ENCODE peak calls at places on chromosomes 2 and 18, in seven cellular contexts. M, T, R, B, U, Z and O are unnamed samples.

GRCh38 chr2:144944506-144945230 is 424.7 kb upstream of the ZEB2 start:
- DNase-seq in M (no peak), U (no peak), T (no peak), Z (no peak), R (no peak), B (no peak), O (no peak)

GRCh38 chr2:143001521-143001920 is 124.1 kb downstream of the KYNU start:
- DNase-seq in Z (no peak), B (no peak), T (no peak), M (no peak), R (no peak), U (no peak), O (no peak)

GRCh38 chr2:70494283-70494886 is 59.2 kb downstream of the TGFA start:
- DNase-seq in B (no peak), T (no peak), M (no peak), Z (no peak), U (no peak), R (no peak), O (no peak)

GRCh38 chr18:56952026-56952425 is 194.9 kb upstream of the BOD1L2 start:
- DNase-seq in U (no peak), Z (no peak), T (no peak), R (no peak), M (no peak), B (no peak), O (no peak)

GRCh38 chr2:50049237-50049636 is 894.9 kb upstream of the FSHR start:
- DNase-seq in B (no peak), M (no peak), R (no peak), Z (no peak), U (no peak), T (no peak), O (no peak)

GRCh38 chr2:68715353-68716041 is 19.1 kb upstream of the ARHGAP25 start:
- DNase-seq in Z (peak), T (no peak), M (peak), U (no peak), R (peak), B (peak), O (peak)

GRCh38 chr2:214960677-214961076 is 151.2 kb upstream of the BARD1 start:
- DNase-seq in R (no peak), T (no peak), Z (peak), B (no peak), M (no peak), U (no peak), O (peak)

GRCh38 chr2:230434677-230435324 is 18.8 kb downstream of the SP100 start:
- DNase-seq in T (no peak), R (no peak), M (no peak), Z (no peak), B (no peak), U (no peak), O (no peak)

GRCh38 chr2:42248846-42249245 is 79.7 kb downstream of the EML4 start:
- DNase-seq in Z (no peak), U (no peak), R (no peak), M (no peak), T (no peak), B (no peak), O (no peak)

GRCh38 chr2:42250925-42251324 is 81.8 kb downstream of the EML4 start:
- DNase-seq in T (no peak), M (no peak), U (no peak), R (no peak), Z (no peak), B (no peak), O (no peak)

GRCh38 chr2:42249887-42250286 is 80.7 kb downstream of the EML4 start:
- DNase-seq in Z (no peak), R (no peak), T (no peak), M (no peak), U (no peak), B (peak), O (no peak)

GRCh38 chr2:42252464-42252863 is 83.3 kb downstream of the EML4 start:
- DNase-seq in M (no peak), T (no peak), B (no peak), Z (no peak), R (no peak), U (no peak), O (no peak)

DNA sequence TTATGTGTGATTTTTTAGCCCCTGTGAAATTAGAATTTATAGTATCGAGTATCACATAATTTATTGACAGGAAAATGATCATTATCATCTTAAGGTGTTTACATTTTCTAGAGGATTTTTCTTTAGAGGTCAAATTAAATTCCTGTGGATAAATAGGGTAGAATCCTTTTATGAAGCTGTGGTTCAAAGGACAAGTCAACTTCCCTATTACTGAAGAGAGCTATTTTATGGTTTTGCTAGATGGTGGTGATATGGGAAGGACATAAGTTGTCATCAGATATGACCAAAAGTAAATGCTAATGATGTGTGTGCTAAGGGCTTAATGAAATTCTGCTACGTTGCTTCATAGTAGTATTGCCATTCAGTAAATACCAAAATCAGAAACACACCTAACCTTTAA is 80.1 kb downstream of the EML4 start:
- DNase-seq in B (no peak), M (no peak), R (no peak), T (no peak), Z (no peak), U (no peak), O (no peak)
- H3K4me3 ChIP-seq in B (no peak), M (no peak), R (no peak), T (no peak), Z (no peak), U (no peak), O (no peak)

DNA sequence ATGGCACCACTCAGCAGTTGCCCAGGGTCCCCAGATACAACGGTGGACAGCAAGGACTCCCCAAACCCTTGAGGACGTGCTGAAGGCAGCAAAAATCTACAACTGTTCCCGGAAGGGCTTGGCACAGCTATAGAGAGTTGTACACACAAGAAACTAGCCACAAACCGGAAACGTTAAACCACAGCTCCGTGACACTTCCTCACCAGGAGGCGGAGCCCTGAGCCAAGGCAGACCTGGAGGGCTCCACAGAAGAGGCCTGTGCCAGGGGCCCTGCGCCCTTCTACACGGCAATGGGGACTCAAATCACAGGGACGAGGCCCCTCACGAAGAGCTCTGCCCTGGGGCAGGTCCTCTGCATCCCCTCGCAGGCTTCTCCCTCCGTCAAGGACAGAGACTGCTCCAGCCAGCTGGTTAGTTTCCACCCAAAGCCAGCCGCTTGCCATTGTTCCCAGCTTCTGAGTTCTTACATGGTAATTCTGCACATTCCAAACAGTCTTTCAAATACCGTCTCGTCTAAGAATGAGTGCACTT is 133.3 kb downstream of the HDAC4 start:
- DNase-seq in R (no peak), T (peak), B (peak), M (peak), U (peak), Z (peak), O (peak)
- H3K4me3 ChIP-seq in R (no peak), T (peak), B (no peak), M (peak), U (peak), Z (no peak), O (no peak)

GRCh38 chr2:240831594-240832204 is 11.7 kb upstream of the KIF1A start:
- DNase-seq in U (no peak), T (no peak), Z (no peak), M (no peak), R (no peak), B (no peak), O (no peak)
- H3K4me3 ChIP-seq in U (peak), T (peak), Z (peak), M (peak), R (peak), B (no peak), O (peak)

DNA sequence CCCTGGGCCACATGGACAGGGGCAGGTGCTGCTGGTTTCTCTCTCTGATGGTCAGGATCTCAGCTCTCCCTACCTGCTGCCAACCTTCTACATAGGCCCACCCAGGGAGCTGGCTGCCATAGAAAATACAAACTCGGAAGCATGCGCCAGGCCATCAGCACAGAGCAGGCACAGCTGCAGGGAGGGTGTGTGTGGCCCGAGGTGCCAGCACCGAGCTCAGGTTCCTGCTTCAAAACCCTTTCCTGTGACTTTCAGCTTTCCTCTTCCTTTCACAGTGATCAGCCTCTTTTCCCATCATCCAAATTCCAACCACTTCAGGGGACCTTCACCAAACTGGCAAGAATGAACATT is 133.0 kb upstream of the ID2 start:
- DNase-seq in T (no peak), U (no peak), M (no peak), Z (no peak), R (no peak), B (no peak), O (no peak)
- H3K4me3 ChIP-seq in T (no peak), U (no peak), M (no peak), Z (no peak), R (no peak), B (no peak), O (no peak)

GRCh38 chr2:55357164-55357563 is 62.5 kb downstream of the CCDC88A start:
- DNase-seq in B (no peak), Z (no peak), M (no peak), U (no peak), R (no peak), T (no peak), O (no peak)

DNA sequence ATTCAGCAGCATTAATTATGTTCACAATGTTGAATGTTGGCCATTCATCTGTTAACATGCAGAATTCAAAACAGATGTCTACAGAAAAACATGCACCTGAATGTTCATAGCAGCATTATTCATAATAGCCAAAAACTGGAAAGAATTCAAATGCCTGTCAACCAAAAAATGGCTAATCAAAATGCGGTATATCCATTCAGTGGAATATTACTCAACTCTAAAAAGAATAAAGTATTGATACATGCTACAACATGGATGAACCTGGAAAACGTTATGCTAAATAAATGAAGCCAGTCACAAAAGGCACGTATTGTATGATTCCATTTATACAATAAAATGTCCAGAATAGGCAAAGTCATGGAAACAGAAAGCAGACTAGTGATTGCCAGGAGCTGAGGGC is 68.0 kb downstream of the CCDC88A start:
- DNase-seq in B (no peak), R (no peak), Z (no peak), M (no peak), T (no peak), U (no peak), O (no peak)
- H3K4me3 ChIP-seq in B (no peak), R (no peak), Z (no peak), M (no peak), T (no peak), U (no peak), O (no peak)

DNA sequence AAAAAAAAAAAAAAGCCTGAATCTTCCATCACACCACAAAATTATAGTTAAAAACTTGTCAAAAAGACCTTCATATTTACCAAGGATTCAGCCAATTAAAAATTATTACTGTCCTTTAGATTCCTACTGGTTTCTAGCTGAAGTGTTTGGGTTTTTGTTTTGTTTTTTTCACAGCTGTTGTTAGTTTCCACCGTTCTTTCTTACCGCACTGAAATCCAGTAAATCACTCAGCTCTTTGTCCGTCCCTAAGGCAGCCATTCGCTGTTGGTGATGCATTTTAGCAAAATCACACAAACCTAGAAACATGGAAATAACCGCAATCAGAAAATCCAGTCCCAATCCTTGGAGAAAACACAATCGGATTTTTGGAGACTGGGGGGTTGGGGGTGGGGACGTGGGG is 1.2 kb downstream of the TCF4 start:
- DNase-seq in T (no peak), M (no peak), U (no peak), B (no peak), R (no peak), Z (peak), O (peak)
- H3K4me3 ChIP-seq in T (no peak), M (no peak), U (no peak), B (no peak), R (peak), Z (peak), O (peak)

DNA sequence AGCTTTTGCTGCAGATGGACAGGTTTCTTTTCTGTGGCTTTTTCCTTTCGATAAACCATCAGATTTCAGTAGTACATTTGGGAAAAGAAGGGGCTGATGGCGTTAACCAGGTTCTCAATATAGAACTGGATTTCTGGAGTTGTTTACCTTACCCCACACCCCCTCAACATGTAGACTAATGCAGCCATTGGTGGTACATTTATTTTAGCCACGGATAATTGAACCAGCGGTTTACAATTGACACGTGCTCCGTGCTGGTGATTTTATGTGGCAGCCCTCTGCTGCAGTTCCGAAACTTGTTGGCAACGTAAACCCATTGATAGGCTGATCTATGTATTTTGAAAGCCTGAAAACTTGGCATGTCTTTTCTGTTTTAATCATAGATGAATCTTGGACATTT is 5.4 kb downstream of the SOX11 start:
- DNase-seq in U (no peak), M (no peak), T (no peak), B (no peak), R (no peak), Z (no peak), O (no peak)
- H3K4me3 ChIP-seq in U (no peak), M (no peak), T (no peak), B (no peak), R (peak), Z (peak), O (no peak)

GRCh38 chr2:228417966-228418365 is 236.5 kb upstream of the SPHKAP start:
- DNase-seq in T (no peak), B (no peak), R (no peak), Z (peak), M (no peak), U (no peak), O (no peak)
- H3K4me3 ChIP-seq in T (no peak), B (no peak), R (no peak), Z (no peak), M (no peak), U (no peak), O (no peak)